ENCODE peak calls at places on chromosomes 3 and 15, in five cellular contexts. J is IMR-90, Z is K562, A is stomach, O is breast epithelium. H is an unnamed sample. For H3K4me1, the result is how much of the 10 kb centered on the place peaks cover.

GRCh38 chr3:42749753-42750231 is 23.3 kb downstream of the CCDC13 start:
- DNase-seq in A (peak), Z (peak), J (no peak), O (no peak), H (no peak)

GRCh38 chr3:64932666-64933342 is 245.0 kb upstream of the ADAMTS9 start:
- DNase-seq in J (no peak), A (no peak), O (no peak), Z (no peak), H (no peak)

GRCh38 chr3:47850062-47850802 is 47.3 kb downstream of the DHX30 start:
- DNase-seq in Z (no peak), J (peak), O (no peak), A (no peak), H (no peak)

GRCh38 chr3:155853214-155854146 is 747 bp downstream of the SLC33A1 start:
- DNase-seq in Z (peak), O (no peak), A (peak), J (peak), H (peak)

GRCh38 chr3:30078736-30079135 is 527.7 kb upstream of the TGFBR2 start:
- DNase-seq in O (no peak), A (no peak), J (no peak), Z (no peak), H (no peak)

GRCh38 chr3:136995652-136996051 is 37.9 kb downstream of the IL20RB start:
- DNase-seq in Z (no peak), J (no peak), O (no peak), A (no peak), H (no peak)

GRCh38 chr3:172617976-172618375 is 92.9 kb downstream of the NCEH1 start:
- DNase-seq in O (no peak), A (no peak), J (no peak), Z (no peak), H (no peak)

GRCh38 chr3:188365978-188366698 is 212.2 kb downstream of the LPP start:
- DNase-seq in Z (no peak), O (no peak), J (peak), A (no peak), H (no peak)

GRCh38 chr3:68631810-68632545 is 300.4 kb downstream of the TAFA4 start:
- DNase-seq in A (no peak), J (no peak), O (no peak), Z (no peak), H (no peak)

GRCh38 chr15:78625621-78626280 is 5.0 kb upstream of the CHRNA3 start:
- DNase-seq in Z (no peak), O (no peak), A (peak), J (no peak), H (no peak)

GRCh38 chr15:28899061-28899738 is 13.4 kb downstream of the APBA2 start:
- DNase-seq in J (no peak), O (no peak), A (no peak), Z (no peak), H (no peak)

GRCh38 chr3:170614214-170614966 is 28.5 kb upstream of the SLC7A14 start:
- DNase-seq in O (no peak), A (no peak), J (peak), Z (no peak), H (peak)

GRCh38 chr15:31471731-31472430 is 145.2 kb downstream of the KLF13 start:
- DNase-seq in J (peak), A (no peak), Z (no peak), O (no peak), H (no peak)

GRCh38 chr3:42638339-42638842 is 15.1 kb upstream of the ZBTB47 start:
- DNase-seq in J (no peak), O (no peak), Z (no peak), A (no peak), H (no peak)

GRCh38 chr3:139204756-139205155 is 139.1 kb upstream of the MRPS22 start:
- DNase-seq in A (no peak), O (no peak), J (peak), Z (no peak), H (no peak)
- H3K27ac ChIP-seq in A (no peak), O (no peak), J (no peak), Z (no peak), H (no peak)

DNA sequence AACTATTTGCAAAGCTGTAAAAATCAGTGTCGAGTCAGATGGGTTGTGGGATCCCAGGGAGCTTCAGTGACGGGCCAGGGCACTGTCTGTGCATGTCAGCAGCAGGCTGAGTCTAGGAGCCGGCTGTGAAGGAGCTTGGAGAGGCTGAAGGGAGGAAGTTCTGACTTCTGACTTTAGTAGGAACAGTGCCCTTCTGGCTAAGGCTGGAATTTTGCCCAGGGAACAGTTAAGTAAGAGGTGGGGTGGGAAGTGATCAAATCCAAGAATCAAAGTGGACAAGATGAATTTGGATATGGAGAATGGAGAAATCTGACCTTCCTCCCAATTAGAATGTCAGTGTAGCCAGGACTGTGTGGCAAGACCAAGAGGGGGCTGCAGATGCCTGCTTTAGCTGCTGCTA is 77.9 kb downstream of the ABHD5 start:
- DNase-seq in A (no peak), O (no peak), J (peak), Z (no peak), H (peak)
- H3K4me1 ChIP-seq in A (under half), O (under half), J (under half), Z (under half), H (under half)

DNA sequence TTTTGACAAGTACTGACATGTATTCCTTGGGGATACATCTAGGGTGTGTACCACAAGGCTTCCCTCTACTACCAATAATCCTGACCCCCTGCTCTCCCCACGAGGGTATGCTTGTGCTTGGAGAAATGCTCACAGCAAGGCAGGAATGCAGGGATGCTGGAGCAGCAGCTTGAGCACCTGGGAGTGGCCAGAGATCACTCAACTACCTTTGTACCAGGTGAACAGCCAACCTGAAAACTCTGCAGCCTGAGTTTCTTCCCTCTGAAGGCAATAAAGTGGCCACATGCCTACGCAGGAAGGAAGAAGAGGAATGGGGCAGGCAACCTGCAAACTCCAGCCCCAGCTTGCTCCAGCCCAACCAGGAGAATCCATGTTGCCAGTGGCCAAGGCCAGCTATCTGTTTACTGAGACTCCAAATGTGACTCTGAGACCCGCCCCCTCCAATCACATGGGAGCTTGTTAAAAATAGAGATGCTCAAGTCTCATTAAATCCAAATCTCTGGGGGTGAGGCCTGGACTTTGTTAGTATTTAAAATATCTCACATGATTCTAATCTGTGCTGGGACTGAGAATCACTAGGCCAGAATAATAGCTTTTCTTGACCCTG is 224.0 kb upstream of the TBL1XR1 start:
- DNase-seq in O (no peak), A (no peak), Z (no peak), J (no peak), H (no peak)
- TF ChIP-seq CTCF in O (no peak), A (no peak), Z (no peak), J (no peak), H (no peak)

GRCh38 chr15:72758195-72758594 is 25.4 kb downstream of the ADPGK start:
- DNase-seq in A (no peak), O (no peak), Z (no peak), J (peak), H (no peak)
- H3K27ac ChIP-seq in A (no peak), O (no peak), Z (no peak), J (peak), H (no peak)

GRCh38 chr15:89409993-89410767 is 75.6 kb upstream of the POLG start:
- DNase-seq in Z (no peak), A (no peak), J (no peak), O (no peak), H (no peak)
- H3K4me1 ChIP-seq in Z (under half), A (half or more), J (under half), O (under half), H (half or more)

GRCh38 chr3:152646004-152646403 is 188.9 kb upstream of the P2RY1 start:
- DNase-seq in A (no peak), J (no peak), Z (no peak), O (no peak), H (no peak)
- TF ChIP-seq CTCF in A (no peak), J (no peak), Z (no peak), O (no peak), H (no peak)

GRCh38 chr3:129608087-129608935 is 1.8 kb upstream of the PLXND1 start:
- DNase-seq in Z (peak), A (no peak), O (no peak), J (peak), H (no peak)

GRCh38 chr3:129611446-129611800 is 4.9 kb upstream of the PLXND1 start:
- DNase-seq in O (no peak), Z (no peak), A (no peak), J (no peak), H (no peak)

GRCh38 chr3:129608936-129609590 is 2.6 kb upstream of the PLXND1 start:
- DNase-seq in A (no peak), J (no peak), Z (no peak), O (no peak), H (no peak)

GRCh38 chr3:129610276-129610675 is 3.8 kb upstream of the PLXND1 start:
- DNase-seq in J (no peak), Z (no peak), A (no peak), O (no peak), H (no peak)

DNA sequence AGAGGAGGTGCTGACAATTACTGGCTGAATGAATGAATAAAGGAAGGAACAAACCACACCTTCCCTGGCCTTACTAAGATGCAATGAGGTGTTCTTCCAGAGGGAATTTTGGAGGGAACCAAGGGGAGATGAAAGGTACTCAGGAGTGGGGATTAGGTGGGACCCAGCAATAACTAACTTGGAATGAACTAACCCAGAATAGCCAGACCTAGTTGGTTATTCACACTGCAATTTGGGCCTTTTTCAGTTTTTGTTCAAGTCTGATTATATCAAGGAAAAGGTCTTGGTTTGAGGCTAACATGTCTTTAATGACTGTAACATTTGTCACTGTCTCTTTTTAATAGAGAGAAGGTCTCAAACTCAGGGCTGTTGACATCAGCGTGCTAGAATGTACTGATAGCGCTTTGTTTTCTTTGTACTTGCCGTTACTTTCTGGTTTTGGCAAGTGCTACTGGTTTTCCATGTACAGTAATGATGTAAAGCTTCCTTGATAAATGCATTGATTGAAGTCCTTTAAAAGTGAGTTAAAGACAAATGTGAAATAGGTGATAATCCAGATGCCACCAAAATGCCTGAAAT is 3.2 kb upstream of the PLXND1 start:
- DNase-seq in Z (no peak), O (no peak), J (peak), A (no peak), H (no peak)
- H3K27ac ChIP-seq in Z (peak), O (no peak), J (no peak), A (peak), H (no peak)